ENCODE peak calls at places on chromosome 11, in ten cellular contexts. N, F, O, G, X, H, L, M, W and Z are unnamed samples.

GRCh38 chr11:78030429-78031325 is 7.6 kb upstream of the KCTD14 start:
- DNase-seq in H (no peak), F (no peak), O (peak; percentile 94), X (no peak), M (no peak), W (peak; percentile 98), G (peak; percentile 86), N (peak; percentile 89), L (no peak), Z (peak; percentile 74)

GRCh38 chr11:43567396-43567975 is 113.1 kb upstream of the HSD17B12 start:
- DNase-seq in X (no peak), O (peak; percentile 40), F (no peak), N (no peak), G (no peak), H (no peak), W (peak; percentile 18), M (no peak), L (no peak), Z (peak; percentile 61)

GRCh38 chr11:106917973-106918372 is 100.3 kb downstream of the GUCY1A2 start:
- DNase-seq in G (no peak), O (no peak), F (no peak), N (no peak), M (peak; percentile 35), X (no peak), L (no peak), H (no peak), W (no peak), Z (no peak)

GRCh38 chr11:21472256-21472655 is 720.6 kb upstream of the ANO5 start:
- DNase-seq in F (no peak), O (no peak), G (no peak), M (no peak), H (no peak), W (no peak), N (no peak), L (no peak), X (no peak), Z (no peak)

GRCh38 chr11:102493524-102493923 is 37.0 kb downstream of the MMP7 start:
- DNase-seq in L (no peak), O (no peak), F (no peak), G (no peak), W (no peak), N (no peak), X (no peak), H (no peak), M (no peak), Z (no peak)

GRCh38 chr11:7353100-7353499 is 101.4 kb downstream of the SYT9 start:
- DNase-seq in W (no peak), N (no peak), X (no peak), M (peak; percentile 15), L (no peak), H (no peak), F (no peak), O (no peak), G (peak; percentile 3), Z (no peak)

GRCh38 chr11:76811259-76811658 is 28.1 kb downstream of the TSKU start:
- DNase-seq in M (no peak), L (no peak), O (no peak), X (no peak), N (no peak), H (no peak), W (no peak), F (no peak), G (no peak), Z (no peak)

GRCh38 chr11:66082936-66083698 is 13.0 kb downstream of the PACS1 start:
- DNase-seq in H (no peak), O (peak; percentile 57), G (peak; percentile 72), X (no peak), L (no peak), F (no peak), W (peak; percentile 74), N (no peak), M (no peak), Z (peak; percentile 44)

GRCh38 chr11:16511109-16511806 is 154.9 kb upstream of the SOX6 start:
- DNase-seq in G (no peak), X (no peak), N (no peak), W (no peak), H (no peak), M (no peak), F (no peak), O (no peak), L (no peak), Z (peak; percentile 29)

GRCh38 chr11:57552479-57552878 is 15.0 kb downstream of the UBE2L6 start:
- DNase-seq in H (no peak), L (no peak), N (no peak), G (no peak), O (no peak), M (no peak), W (no peak), X (no peak), F (no peak), Z (no peak)

GRCh38 chr11:10022764-10023163 is 271.3 kb downstream of the SBF2 start:
- DNase-seq in O (no peak), L (no peak), M (no peak), G (no peak), F (no peak), H (no peak), W (no peak), N (no peak), X (no peak), Z (no peak)

GRCh38 chr11:114116357-114116756 is 56.8 kb downstream of the ZBTB16 start:
- DNase-seq in F (no peak), H (no peak), L (no peak), W (no peak), N (no peak), G (no peak), M (no peak), O (no peak), X (no peak), Z (no peak)

GRCh38 chr11:121610706-121611105 is 157.9 kb upstream of the SORL1-AS1 start:
- DNase-seq in L (no peak), G (no peak), W (no peak), F (no peak), H (no peak), M (no peak), O (no peak), X (no peak), N (no peak), Z (no peak)

GRCh38 chr11:114260483-114260882 is 35.7 kb upstream of the NNMT start:
- DNase-seq in L (no peak), H (no peak), N (no peak), G (no peak), F (peak; percentile 69), W (no peak), O (no peak), X (no peak), M (no peak), Z (no peak)

GRCh38 chr11:66956689-66957290 is 1.4 kb downstream of the PC start:
- DNase-seq in G (peak; percentile 45), X (no peak), H (no peak), L (no peak), N (peak; percentile 29), O (no peak), W (no peak), F (no peak), M (no peak), Z (no peak)

GRCh38 chr11:119937412-119937811 is 200.5 kb downstream of the TRIM29 start:
- DNase-seq in X (no peak), O (no peak), G (no peak), F (no peak), H (no peak), N (no peak), W (no peak), M (no peak), L (no peak), Z (no peak)